ENCODE peak calls at places on chromosome 13, in four cellular contexts. L is HCT116, I is H1, A is SK-N-SH. T is an unnamed sample.

GRCh38 chr13:20828540-20829364 is 55.0 kb upstream of the EEF1AKMT1 start:
- DNase-seq in L (peak; percentile 26), I (no peak), A (peak; percentile 27), T (peak; percentile 2)

GRCh38 chr13:46473806-46474205 is 79.2 kb upstream of the LRCH1 start:
- DNase-seq in L (no peak), I (no peak), A (no peak), T (no peak)

GRCh38 chr13:19658192-19658591 is 24.7 kb downstream of the MPHOSPH8 start:
- DNase-seq in L (no peak), I (no peak), A (peak; percentile 70), T (no peak)

GRCh38 chr13:96994030-96994848 is at the start of gene OXGR1:
- DNase-seq in L (no peak), I (peak; percentile 67), A (peak; percentile 65), T (peak; percentile 16)

GRCh38 chr13:70237131-70237530 is 128.9 kb upstream of the KLHL1 start:
- DNase-seq in L (no peak), I (no peak), A (no peak), T (no peak)

GRCh38 chr13:31947506-31947905 is 84.1 kb upstream of the FRY start:
- DNase-seq in L (no peak), I (no peak), A (no peak), T (no peak)

GRCh38 chr13:89066868-89067466 is 1395.8 kb downstream of the SLITRK5 start:
- DNase-seq in L (peak; percentile 38), I (no peak), A (peak; percentile 19), T (peak; percentile 9)

GRCh38 chr13:106230450-106230849 is 305.0 kb downstream of the EFNB2 start:
- DNase-seq in L (no peak), I (no peak), A (no peak), T (no peak)

GRCh38 chr13:100508391-100508790 is 80.2 kb downstream of the GGACT start:
- DNase-seq in L (no peak), I (no peak), A (no peak), T (no peak)

GRCh38 chr13:73096173-73097117 is 37.6 kb downstream of the KLF5 start:
- DNase-seq in L (no peak), I (no peak), A (no peak), T (peak; percentile 58)

GRCh38 chr13:111572956-111573355 is 252.5 kb downstream of the TEX29 start:
- DNase-seq in L (no peak), I (no peak), A (no peak), T (no peak)

GRCh38 chr13:31598990-31599389 is 140.3 kb upstream of the RXFP2 start:
- DNase-seq in L (no peak), I (no peak), A (no peak), T (no peak)

GRCh38 chr13:112831801-112832200 is 137.2 kb upstream of the MCF2L start:
- DNase-seq in L (no peak), I (no peak), A (no peak), T (no peak)

GRCh38 chr13:23497186-23497585 is 63.7 kb upstream of the SACS start:
- DNase-seq in L (no peak), I (no peak), A (no peak), T (no peak)

GRCh38 chr13:33017410-33017929 is 1.2 kb downstream of the KL start:
- DNase-seq in L (no peak), I (no peak), A (no peak), T (no peak)

GRCh38 chr13:34255695-34256094 is 437.7 kb downstream of the RFC3 start:
- DNase-seq in L (no peak), I (no peak), A (no peak), T (no peak)

GRCh38 chr13:30576528-30576927 is 41.2 kb upstream of the USPL1 start:
- DNase-seq in L (no peak), I (no peak), A (no peak), T (no peak)
- TF ChIP-seq JUND in L (no peak), I (no peak), A (no peak), T (no peak)

GRCh38 chr13:42985312-42986175 is 6.5 kb downstream of the EPSTI1 start:
- DNase-seq in L (no peak), I (no peak), A (peak; percentile 53), T (peak; percentile 32)
- TF ChIP-seq JUND in L (no peak), I (no peak), A (no peak), T (no peak)

DNA sequence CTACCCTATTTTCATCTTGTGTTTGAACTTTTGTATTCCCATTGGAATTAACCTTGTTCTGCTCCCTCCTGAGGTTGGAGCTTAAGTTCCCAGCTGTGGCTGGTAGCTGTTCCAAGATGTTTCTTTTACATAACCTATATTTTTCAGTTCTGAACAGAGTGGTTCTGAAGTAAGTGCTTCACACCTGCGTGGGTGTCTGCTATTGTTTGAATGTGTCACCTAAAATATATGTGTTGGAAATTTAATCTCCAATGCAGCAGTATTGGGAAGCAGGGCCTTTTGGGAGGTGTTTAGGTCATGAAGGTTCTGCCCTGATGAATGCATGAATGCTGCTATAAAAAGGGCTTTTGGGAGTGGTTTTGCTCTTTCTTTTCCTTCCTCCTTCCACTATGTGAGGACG is 123.8 kb downstream of the LACC1 start:
- DNase-seq in L (no peak), I (no peak), A (no peak), T (no peak)
- TF ChIP-seq JUND in L (no peak), I (no peak), A (no peak), T (no peak)

GRCh38 chr13:99357920-99358319 is 50.7 kb upstream of the GPR183 start:
- DNase-seq in L (no peak), I (peak; percentile 33), A (no peak), T (no peak)

GRCh38 chr13:99354371-99354951 is 47.3 kb upstream of the GPR183 start:
- DNase-seq in L (no peak), I (peak; percentile 28), A (no peak), T (peak; percentile 83)

GRCh38 chr13:99357149-99357596 is 50.0 kb upstream of the GPR183 start:
- DNase-seq in L (no peak), I (peak; percentile 22), A (no peak), T (no peak)

GRCh38 chr13:99355267-99356215 is 48.3 kb upstream of the GPR183 start:
- DNase-seq in L (no peak), I (peak; percentile 37), A (no peak), T (no peak)

GRCh38 chr13:99356216-99357089 is 49.3 kb upstream of the GPR183 start:
- DNase-seq in L (no peak), I (peak; percentile 40), A (no peak), T (no peak)
- TF ChIP-seq JUND in L (no peak), I (no peak), A (no peak), T (no peak)

DNA sequence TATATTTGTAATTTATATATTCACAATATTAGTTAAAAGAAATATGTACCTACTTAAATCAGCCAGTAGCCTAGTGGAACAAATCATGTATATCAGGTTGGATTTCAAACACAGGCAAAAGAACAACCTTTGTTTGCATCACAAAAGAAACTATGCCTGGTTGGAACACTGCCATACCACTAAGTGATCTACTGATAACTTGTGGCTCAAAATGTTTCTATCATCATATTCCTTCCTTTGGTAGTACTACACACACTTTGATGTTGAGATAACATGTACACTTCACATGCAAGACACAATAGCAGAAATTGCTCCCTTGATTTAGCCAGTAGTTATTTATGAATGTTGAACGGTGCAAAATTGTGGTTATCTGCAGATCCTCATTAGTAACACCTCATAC is 146.0 kb upstream of the GPC6 start:
- DNase-seq in L (no peak), I (no peak), A (no peak), T (no peak)
- TF ChIP-seq JUND in L (no peak), I (no peak), A (no peak), T (no peak)

GRCh38 chr13:84239032-84239431 is 356.8 kb upstream of the SLITRK1 start:
- DNase-seq in L (no peak), I (no peak), A (no peak), T (no peak)

GRCh38 chr13:84237181-84237580 is 354.9 kb upstream of the SLITRK1 start:
- DNase-seq in L (no peak), I (no peak), A (no peak), T (no peak)
- TF ChIP-seq JUND in L (no peak), I (no peak), A (no peak), T (no peak)

GRCh38 chr13:49421391-49421790 is 22.5 kb downstream of the CAB39L start:
- DNase-seq in L (peak; percentile 10), I (peak; percentile 56), A (no peak), T (peak; percentile 38)
- TF ChIP-seq JUND in L (no peak), I (no peak), A (no peak), T (no peak)

DNA sequence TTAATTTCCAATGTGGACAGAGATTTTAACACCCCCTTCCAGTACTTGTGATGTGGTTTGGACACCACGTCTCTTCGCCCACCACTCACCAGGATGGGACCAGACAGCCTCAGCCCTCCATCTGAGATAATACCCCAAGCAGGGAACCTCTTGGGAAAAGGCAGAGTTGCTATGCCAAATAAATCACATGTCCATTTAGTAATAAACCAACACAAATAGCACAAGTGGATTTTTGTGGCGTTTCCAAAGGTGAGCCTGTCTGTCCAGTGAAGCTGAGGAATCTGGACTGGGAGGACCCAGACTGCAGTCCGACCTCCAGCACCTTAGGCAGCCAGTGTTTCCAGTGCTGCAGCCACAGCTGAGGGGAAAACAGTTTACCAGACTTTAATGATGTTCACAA is 34.1 kb upstream of the GAS6 start:
- DNase-seq in L (no peak), I (no peak), A (no peak), T (peak; percentile 50)
- TF ChIP-seq JUND in L (no peak), I (no peak), A (no peak), T (no peak)